ENCODE peak calls at places on chromosomes 6 and 20, in four cellular contexts. E is GDM1, C is activated B cell treated with CpG ODN at 0.5 μM for 24 hours, U is GM12891. B is an unnamed sample.

GRCh38 chr20:44203161-44203560 is 7.4 kb downstream of the OSER1 start:
- DNase-seq in E (no peak), C (no peak), U (no peak), B (no peak)

GRCh38 chr6:116386581-116387299 is 16.0 kb downstream of the DSE start:
- DNase-seq in E (no peak), C (no peak), U (no peak), B (no peak)

GRCh38 chr6:111992851-111993250 is 61.1 kb upstream of the CCN6 start:
- DNase-seq in E (no peak), C (no peak), U (no peak), B (no peak)

GRCh38 chr6:43671801-43672690 is 15.5 kb downstream of the MRPS18A start:
- DNase-seq in E (no peak), C (no peak), U (no peak), B (no peak)

GRCh38 chr6:121951918-121952379 is 447.5 kb upstream of the HSF2 start:
- DNase-seq in E (no peak), C (no peak), U (no peak), B (no peak)

GRCh38 chr6:53679446-53679933 is 13.9 kb upstream of the KLHL31 start:
- DNase-seq in E (no peak), C (no peak), U (no peak), B (no peak)

GRCh38 chr6:16762265-16762546 is 946 bp upstream of the ATXN1 start:
- DNase-seq in E (no peak), C (no peak), U (peak), B (no peak)

GRCh38 chr6:35736293-35736894 is 438 bp upstream of the ARMC12 start:
- DNase-seq in E (peak), C (peak), U (peak), B (no peak)

GRCh38 chr6:118982256-118982911 is 47.4 kb upstream of the MCM9 start:
- DNase-seq in E (no peak), C (no peak), U (no peak), B (no peak)

GRCh38 chr6:159172066-159172465 is 2.9 kb downstream of the FNDC1 start:
- DNase-seq in E (no peak), C (no peak), U (no peak), B (no peak)